ENCODE peak calls at places on chromosome 12, in five cellular contexts. One of them, this sample, is unnamed.
A peak's percentile ranks its signal among the peaks of the same experiment; 100 is the strongest.

GRCh38 chr12:50723870-50724269 is 40.0 kb upstream of the ATF1 start:
- DNase-seq in neural progenitor cell: no peak
- DNase-seq in bronchial epithelial cell: no peak
- DNase-seq in neural crest cell: no peak
- DNase-seq in mesothelial cell of epicardium: no peak
- DNase-seq in this sample: no peak

GRCh38 chr12:116276433-116277216 is 868 bp downstream of the MED13L start:
- DNase-seq in mesothelial cell of epicardium: peak; percentile 71
- DNase-seq in bronchial epithelial cell: no peak
- DNase-seq in neural progenitor cell: peak; percentile 89
- DNase-seq in neural crest cell: peak; percentile 55
- DNase-seq in this sample: peak; percentile 81

GRCh38 chr12:6820171-6820570 is 1.4 kb upstream of the GPR162 start:
- DNase-seq in neural progenitor cell: peak; percentile 66
- DNase-seq in mesothelial cell of epicardium: no peak
- DNase-seq in bronchial epithelial cell: no peak
- DNase-seq in neural crest cell: no peak
- DNase-seq in this sample: no peak

GRCh38 chr12:108720757-108721514 is 10.4 kb downstream of the CORO1C start:
- DNase-seq in neural crest cell: no peak
- DNase-seq in mesothelial cell of epicardium: no peak
- DNase-seq in neural progenitor cell: no peak
- DNase-seq in bronchial epithelial cell: peak; percentile 85
- DNase-seq in this sample: no peak

GRCh38 chr12:28089363-28089762 is 100.9 kb upstream of the CCDC91 start:
- DNase-seq in neural progenitor cell: peak; percentile 27
- DNase-seq in mesothelial cell of epicardium: no peak
- DNase-seq in bronchial epithelial cell: peak; percentile 67
- DNase-seq in neural crest cell: no peak
- DNase-seq in this sample: no peak

GRCh38 chr12:11623382-11623781 is 26.1 kb upstream of the ETV6 start:
- DNase-seq in bronchial epithelial cell: peak; percentile 60
- DNase-seq in neural progenitor cell: no peak
- DNase-seq in mesothelial cell of epicardium: no peak
- DNase-seq in neural crest cell: no peak
- DNase-seq in this sample: no peak

GRCh38 chr12:6226701-6227096 is 26.5 kb downstream of the CD9 start:
- DNase-seq in neural progenitor cell: no peak
- DNase-seq in neural crest cell: no peak
- DNase-seq in bronchial epithelial cell: peak; percentile 44
- DNase-seq in mesothelial cell of epicardium: no peak
- DNase-seq in this sample: no peak

GRCh38 chr12:7995266-7995963 is 37.1 kb upstream of the FOXJ2 start:
- DNase-seq in bronchial epithelial cell: peak; percentile 78
- DNase-seq in neural crest cell: peak; percentile 64
- DNase-seq in neural progenitor cell: peak; percentile 84
- DNase-seq in mesothelial cell of epicardium: no peak
- DNase-seq in this sample: peak; percentile 70

GRCh38 chr12:67910360-67911292 is 78.6 kb upstream of the IFNG-AS1 start:
- DNase-seq in bronchial epithelial cell: peak; percentile 96
- DNase-seq in neural crest cell: no peak
- DNase-seq in mesothelial cell of epicardium: no peak
- DNase-seq in neural progenitor cell: no peak
- DNase-seq in this sample: no peak

GRCh38 chr12:63206908-63207307 is 55.9 kb upstream of the AVPR1A start:
- DNase-seq in neural progenitor cell: no peak
- DNase-seq in neural crest cell: no peak
- DNase-seq in bronchial epithelial cell: peak; percentile 39
- DNase-seq in mesothelial cell of epicardium: no peak
- DNase-seq in this sample: no peak

GRCh38 chr12:51972424-51972812 is 20.9 kb downstream of the ACVR1B start:
- DNase-seq in neural progenitor cell: no peak
- DNase-seq in bronchial epithelial cell: no peak
- DNase-seq in neural crest cell: no peak
- DNase-seq in mesothelial cell of epicardium: no peak
- DNase-seq in this sample: no peak

GRCh38 chr12:81644503-81644902 is 114.6 kb downstream of the PPFIA2 start:
- DNase-seq in mesothelial cell of epicardium: no peak
- DNase-seq in neural crest cell: no peak
- DNase-seq in neural progenitor cell: peak; percentile 47
- DNase-seq in bronchial epithelial cell: peak; percentile 63
- DNase-seq in this sample: no peak

GRCh38 chr12:5171701-5172100 is 128.0 kb downstream of the KCNA5 start:
- DNase-seq in mesothelial cell of epicardium: no peak
- DNase-seq in bronchial epithelial cell: peak; percentile 49
- DNase-seq in neural crest cell: peak; percentile 45
- DNase-seq in neural progenitor cell: peak; percentile 72
- DNase-seq in this sample: no peak

GRCh38 chr12:5441497-5442236 is 9.8 kb downstream of the NTF3 start:
- DNase-seq in neural progenitor cell: peak; percentile 60
- DNase-seq in mesothelial cell of epicardium: no peak
- DNase-seq in neural crest cell: no peak
- DNase-seq in bronchial epithelial cell: no peak
- DNase-seq in this sample: no peak

GRCh38 chr12:104006929-104007328 is 41.3 kb downstream of the TDG start:
- DNase-seq in mesothelial cell of epicardium: no peak
- DNase-seq in neural crest cell: no peak
- DNase-seq in neural progenitor cell: no peak
- DNase-seq in bronchial epithelial cell: peak; percentile 90
- DNase-seq in this sample: no peak

GRCh38 chr12:84877340-84877739 is 35.3 kb downstream of the SLC6A15 start:
- DNase-seq in neural progenitor cell: no peak
- DNase-seq in mesothelial cell of epicardium: no peak
- DNase-seq in bronchial epithelial cell: no peak
- DNase-seq in neural crest cell: no peak
- DNase-seq in this sample: no peak
- TF ChIP-seq CTCF in neural progenitor cell: no peak
- TF ChIP-seq CTCF in mesothelial cell of epicardium: no peak
- TF ChIP-seq CTCF in bronchial epithelial cell: no peak
- TF ChIP-seq CTCF in neural crest cell: no peak
- TF ChIP-seq CTCF in this sample: no peak

GRCh38 chr12:69671597-69671996 is 27.5 kb downstream of the BEST3 start:
- DNase-seq in neural progenitor cell: no peak
- DNase-seq in mesothelial cell of epicardium: no peak
- DNase-seq in neural crest cell: no peak
- DNase-seq in bronchial epithelial cell: no peak
- DNase-seq in this sample: no peak
- TF ChIP-seq CTCF in neural progenitor cell: no peak
- TF ChIP-seq CTCF in mesothelial cell of epicardium: no peak
- TF ChIP-seq CTCF in neural crest cell: no peak
- TF ChIP-seq CTCF in bronchial epithelial cell: no peak
- TF ChIP-seq CTCF in this sample: no peak

GRCh38 chr12:40122842-40123241 is 17.0 kb upstream of the SLC2A13 start:
- DNase-seq in bronchial epithelial cell: no peak
- DNase-seq in neural progenitor cell: no peak
- DNase-seq in neural crest cell: no peak
- DNase-seq in mesothelial cell of epicardium: no peak
- DNase-seq in this sample: no peak
- TF ChIP-seq CTCF in bronchial epithelial cell: no peak
- TF ChIP-seq CTCF in neural progenitor cell: no peak
- TF ChIP-seq CTCF in neural crest cell: no peak
- TF ChIP-seq CTCF in mesothelial cell of epicardium: no peak
- TF ChIP-seq CTCF in this sample: no peak

GRCh38 chr12:31231611-31232360 is 94.2 kb downstream of the SINHCAF start:
- DNase-seq in bronchial epithelial cell: no peak
- DNase-seq in mesothelial cell of epicardium: no peak
- DNase-seq in neural crest cell: no peak
- DNase-seq in neural progenitor cell: no peak
- DNase-seq in this sample: no peak
- TF ChIP-seq CTCF in bronchial epithelial cell: no peak
- TF ChIP-seq CTCF in mesothelial cell of epicardium: no peak
- TF ChIP-seq CTCF in neural crest cell: no peak
- TF ChIP-seq CTCF in neural progenitor cell: no peak
- TF ChIP-seq CTCF in this sample: no peak

GRCh38 chr12:101875112-101875961 is 2.0 kb upstream of the DRAM1 start:
- DNase-seq in neural progenitor cell: no peak
- DNase-seq in mesothelial cell of epicardium: no peak
- DNase-seq in neural crest cell: no peak
- DNase-seq in bronchial epithelial cell: no peak
- DNase-seq in this sample: no peak

GRCh38 chr12:101881228-101881627 is 3.8 kb downstream of the DRAM1 start:
- DNase-seq in mesothelial cell of epicardium: no peak
- DNase-seq in neural crest cell: no peak
- DNase-seq in bronchial epithelial cell: no peak
- DNase-seq in neural progenitor cell: no peak
- DNase-seq in this sample: no peak

GRCh38 chr12:101880769-101881168 is 3.4 kb downstream of the DRAM1 start:
- DNase-seq in mesothelial cell of epicardium: no peak
- DNase-seq in neural crest cell: no peak
- DNase-seq in neural progenitor cell: no peak
- DNase-seq in bronchial epithelial cell: no peak
- DNase-seq in this sample: no peak

GRCh38 chr12:101877816-101878811 is 734 bp downstream of the DRAM1 start:
- DNase-seq in neural progenitor cell: no peak
- DNase-seq in bronchial epithelial cell: peak; percentile 18
- DNase-seq in mesothelial cell of epicardium: no peak
- DNase-seq in neural crest cell: peak; percentile 1
- DNase-seq in this sample: no peak

DNA sequence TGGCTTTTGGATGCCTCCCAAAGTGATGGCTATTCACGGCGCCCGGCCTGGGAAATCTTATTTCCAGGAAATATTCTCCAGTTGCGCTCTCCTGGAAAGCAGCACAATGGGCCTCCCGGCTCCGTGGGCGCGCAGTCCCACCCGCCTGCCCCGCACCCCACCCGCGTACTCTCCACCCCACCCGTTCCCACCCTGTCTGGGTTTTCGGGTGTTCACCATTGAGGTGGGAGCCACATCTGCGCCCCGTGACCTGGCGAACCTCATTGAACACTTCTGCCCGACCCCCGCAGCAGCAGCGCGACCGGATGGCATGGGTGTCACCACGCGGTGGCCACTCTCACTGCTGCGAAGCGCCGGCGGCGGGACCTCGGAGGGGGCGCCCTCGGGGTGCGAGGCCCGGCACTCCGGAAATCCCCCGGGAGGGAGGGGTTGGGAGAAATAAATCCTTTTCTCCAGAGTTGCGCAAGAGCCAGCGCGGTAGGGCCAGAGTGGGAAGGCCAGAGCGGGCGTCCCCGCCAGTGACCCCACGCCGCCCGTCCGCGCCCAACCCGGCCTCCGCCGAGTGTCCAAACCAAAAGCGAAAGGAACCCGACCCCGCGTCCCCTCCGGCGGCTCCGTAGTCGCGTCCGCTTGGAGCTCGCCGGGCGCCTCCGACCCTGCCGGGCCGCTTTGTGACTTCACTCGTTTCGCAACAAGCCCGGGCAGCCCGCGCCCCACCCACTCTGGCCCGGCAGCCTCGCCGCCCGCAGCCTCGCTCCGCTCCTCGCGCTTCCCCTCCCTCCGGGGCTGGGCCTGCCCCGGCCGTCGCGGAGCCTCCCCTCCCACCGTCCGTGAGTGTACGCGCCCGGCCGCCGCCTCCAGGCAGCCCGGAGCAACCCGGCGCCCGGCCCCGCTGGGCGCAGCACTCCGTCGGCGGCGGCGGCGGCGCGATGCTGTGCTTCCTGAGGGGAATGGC is at the start of gene DRAM1:
- DNase-seq in neural progenitor cell: peak; percentile 86
- DNase-seq in mesothelial cell of epicardium: peak; percentile 63
- DNase-seq in bronchial epithelial cell: peak; percentile 73
- DNase-seq in neural crest cell: peak; percentile 63
- DNase-seq in this sample: peak; percentile 85
- TF ChIP-seq CTCF in neural progenitor cell: peak; percentile 25
- TF ChIP-seq CTCF in mesothelial cell of epicardium: no peak
- TF ChIP-seq CTCF in bronchial epithelial cell: peak; percentile 12
- TF ChIP-seq CTCF in neural crest cell: no peak
- TF ChIP-seq CTCF in this sample: peak; percentile 38

This sample was measured in type B pancreatic cell.